ENCODE peak calls at places on chromosomes 1 and 21, in five cellular contexts. I, E, Y, M and X are unnamed samples.

GRCh38 chr1:31788138-31788824 is 24.1 kb upstream of the ADGRB2 start:
- DNase-seq in I (peak; percentile 93), E (peak; percentile 89), Y (peak; percentile 96), M (peak; percentile 96), X (peak; percentile 93)

GRCh38 chr1:209900734-209901133 is 37.3 kb upstream of the SYT14 start:
- DNase-seq in I (peak; percentile 38), E (peak; percentile 69), Y (no peak), M (no peak), X (peak; percentile 30)

GRCh38 chr1:82110366-82111254 is 309.9 kb downstream of the ADGRL2 start:
- DNase-seq in I (peak; percentile 10), E (peak; percentile 0), Y (no peak), M (no peak), X (peak; percentile 62)

GRCh38 chr1:183776731-183777130 is 28.2 kb upstream of the RGL1 start:
- DNase-seq in I (peak; percentile 74), E (peak; percentile 20), Y (no peak), M (no peak), X (no peak)

GRCh38 chr1:87902830-87903614 is 574.3 kb downstream of the LMO4 start:
- DNase-seq in I (peak; percentile 95), E (no peak), Y (no peak), M (no peak), X (no peak)

GRCh38 chr21:46518983-46519583 is 60.4 kb downstream of the DIP2A start:
- DNase-seq in I (peak; percentile 17), E (peak; percentile 36), Y (no peak), M (no peak), X (no peak)

GRCh38 chr21:37257967-37258877 is 8.9 kb downstream of the VPS26C start:
- DNase-seq in I (peak; percentile 78), E (peak; percentile 31), Y (peak; percentile 54), M (no peak), X (peak; percentile 70)

GRCh38 chr21:45573452-45574035 is 31.3 kb upstream of the SLC19A1 start:
- DNase-seq in I (no peak), E (no peak), Y (no peak), M (no peak), X (no peak)

GRCh38 chr21:31255846-31256395 is 88.1 kb downstream of the TIAM1 start:
- DNase-seq in I (no peak), E (no peak), Y (no peak), M (no peak), X (peak; percentile 67)

GRCh38 chr1:62210960-62211359 is 16.3 kb downstream of the L1TD1 start:
- DNase-seq in I (no peak), E (no peak), Y (no peak), M (no peak), X (peak; percentile 33)

GRCh38 chr1:174883361-174883760 is 116.4 kb upstream of the CACYBP start:
- DNase-seq in I (peak; percentile 22), E (peak; percentile 14), Y (no peak), M (no peak), X (peak; percentile 36)

GRCh38 chr1:5904551-5904950 is 87.7 kb downstream of the NPHP4 start:
- DNase-seq in I (no peak), E (no peak), Y (no peak), M (no peak), X (no peak)

GRCh38 chr1:156897078-156897825 is 3.7 kb downstream of the PEAR1 start:
- DNase-seq in I (peak; percentile 86), E (peak; percentile 75), Y (no peak), M (no peak), X (no peak)

GRCh38 chr1:24664507-24665033 is 21.5 kb downstream of the SRRM1 start:
- DNase-seq in I (no peak), E (no peak), Y (no peak), M (no peak), X (no peak)

GRCh38 chr1:98068016-98068415 is 147.2 kb upstream of the DPYD start:
- DNase-seq in I (no peak), E (no peak), Y (no peak), M (no peak), X (no peak)

GRCh38 chr1:50265790-50266314 is 157.1 kb downstream of the ELAVL4 start:
- DNase-seq in I (no peak), E (no peak), Y (no peak), M (peak; percentile 22), X (no peak)

GRCh38 chr1:110255388-110255787 is 45.3 kb downstream of the KCNC4 start:
- DNase-seq in I (no peak), E (no peak), Y (no peak), M (no peak), X (no peak)

GRCh38 chr1:60152886-60153285 is 79.3 kb upstream of the C1orf87 start:
- DNase-seq in I (no peak), E (no peak), Y (no peak), M (no peak), X (no peak)

GRCh38 chr1:30976143-30976542 is 67.6 kb upstream of the SDC3 start:
- DNase-seq in I (peak; percentile 29), E (no peak), Y (no peak), M (no peak), X (no peak)

GRCh38 chr21:39669976-39670671 is 57.4 kb downstream of the B3GALT5 start:
- DNase-seq in I (no peak), E (no peak), Y (no peak), M (no peak), X (no peak)

GRCh38 chr1:158022554-158023278 is 29.3 kb downstream of the KIRREL1 start:
- DNase-seq in I (no peak), E (no peak), Y (no peak), M (peak; percentile 54), X (no peak)

GRCh38 chr1:163596541-163597258 is 274.9 kb downstream of the NUF2 start:
- DNase-seq in I (no peak), E (no peak), Y (no peak), M (no peak), X (no peak)

GRCh38 chr1:97013904-97014303 is 292.3 kb downstream of the PTBP2 start:
- DNase-seq in I (peak; percentile 18), E (peak; percentile 52), Y (no peak), M (no peak), X (no peak)

GRCh38 chr1:95953005-95953404 is 719.0 kb downstream of the RWDD3 start:
- DNase-seq in I (peak; percentile 12), E (no peak), Y (peak; percentile 12), M (no peak), X (peak; percentile 3)

GRCh38 chr1:172727956-172728603 is 69.2 kb downstream of the FASLG start:
- DNase-seq in I (peak; percentile 22), E (peak; percentile 14), Y (no peak), M (no peak), X (peak; percentile 69)

GRCh38 chr21:32772281-32773047 is 909 bp upstream of the PAXBP1 start:
- DNase-seq in I (peak; percentile 67), E (no peak), Y (peak; percentile 34), M (peak; percentile 16), X (peak; percentile 28)

DNA sequence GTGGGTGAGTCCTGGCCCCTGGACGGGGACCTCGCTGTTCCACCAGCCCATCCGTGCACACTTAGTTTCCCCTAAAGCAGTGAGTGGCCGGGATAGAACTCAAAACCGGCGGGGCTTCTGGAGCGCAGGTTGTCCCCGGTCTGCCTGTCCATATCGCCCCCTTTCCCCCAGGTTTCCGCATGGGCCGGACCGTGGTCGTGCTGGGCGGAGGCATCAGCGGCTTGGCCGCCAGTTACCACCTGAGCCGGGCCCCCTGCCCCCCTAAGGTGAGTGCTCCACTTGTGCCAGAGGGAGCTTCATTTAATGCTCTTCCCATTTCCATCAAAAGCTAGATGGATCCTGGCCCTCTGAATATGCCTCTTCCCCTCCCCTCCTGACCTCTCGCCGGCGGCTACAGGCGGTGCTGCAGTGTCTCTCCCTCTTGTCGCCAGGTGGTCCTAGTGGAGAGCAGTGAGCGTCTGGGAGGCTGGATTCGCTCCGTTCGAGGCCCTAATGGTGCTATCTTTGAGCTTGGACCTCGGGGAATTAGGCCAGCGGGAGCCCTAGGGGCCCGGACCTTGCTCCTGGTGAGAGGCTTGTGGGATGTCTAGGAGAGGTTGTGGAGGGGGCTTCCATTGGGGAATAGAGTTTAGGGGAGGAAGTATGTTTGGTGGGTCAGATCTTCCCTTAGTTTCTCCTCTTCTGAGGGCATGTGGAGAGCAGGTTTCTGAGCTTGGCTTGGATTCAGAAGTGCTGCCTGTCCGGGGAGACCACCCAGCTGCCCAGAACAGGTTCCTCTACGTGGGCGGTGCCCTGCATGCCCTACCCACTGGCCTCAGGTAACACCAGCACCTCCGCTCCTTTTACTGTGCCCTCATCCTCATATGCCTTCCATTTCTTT is 683 bp downstream of the PPOX start:
- DNase-seq in I (peak; percentile 35), E (no peak), Y (no peak), M (no peak), X (peak; percentile 19)
- H3K27ac ChIP-seq in I (peak overlapping the region; percentile 56), E (peak overlapping the region; percentile 94), Y (peak overlapping the region; percentile 86), M (peak overlapping the region; percentile 62), X (peak overlapping the region; percentile 6)

DNA sequence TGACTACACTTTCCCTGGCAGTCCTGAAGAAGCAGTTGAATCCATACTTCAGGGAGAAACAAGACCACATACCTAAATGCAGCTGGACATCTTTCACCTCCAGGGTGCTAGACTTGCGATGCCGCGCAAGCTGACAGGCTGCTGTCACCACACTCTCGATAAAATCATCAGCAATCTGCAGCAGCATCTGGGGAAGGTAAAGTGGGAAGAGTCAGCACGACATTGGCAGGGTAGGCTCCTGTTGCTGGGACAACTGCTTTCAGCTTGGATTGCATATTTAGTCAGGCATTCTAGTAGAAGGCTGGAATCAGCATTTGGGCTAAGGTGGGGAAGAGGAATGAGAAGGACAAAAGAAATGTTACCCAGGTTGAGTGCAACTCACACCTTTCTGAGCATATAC is 21.1 kb downstream of the RAB42 start:
- DNase-seq in I (no peak), E (no peak), Y (no peak), M (no peak), X (no peak)
- H3K36me3 ChIP-seq in I (peaks cover 32% of the 10 kb centered on the region), E (peaks cover 24% of the 10 kb centered on the region), Y (peaks cover 18% of the 10 kb centered on the region), M (peaks cover 2% of the 10 kb centered on the region), X (peaks cover 35% of the 10 kb centered on the region)

GRCh38 chr1:94095112-94095637 is 25.8 kb downstream of the ABCA4 start:
- DNase-seq in I (peak; percentile 43), E (peak; percentile 99), Y (peak; percentile 42), M (peak; percentile 86), X (peak; percentile 85)
- H3K27ac ChIP-seq in I (peak overlapping the region; percentile 99), E (peak overlapping the region; percentile 98), Y (no peak overlapping the region), M (peak overlapping the region; percentile 71), X (peak overlapping the region; percentile 81)

GRCh38 chr1:16630661-16631247 is 17.4 kb upstream of the NBPF1 start:
- DNase-seq in I (no peak), E (no peak), Y (no peak), M (no peak), X (no peak)

GRCh38 chr1:16628361-16629111 is 15.2 kb upstream of the NBPF1 start:
- DNase-seq in I (no peak), E (no peak), Y (no peak), M (no peak), X (no peak)

GRCh38 chr1:16625497-16626408 is 12.4 kb upstream of the NBPF1 start:
- DNase-seq in I (no peak), E (no peak), Y (peak; percentile 33), M (no peak), X (no peak)

DNA sequence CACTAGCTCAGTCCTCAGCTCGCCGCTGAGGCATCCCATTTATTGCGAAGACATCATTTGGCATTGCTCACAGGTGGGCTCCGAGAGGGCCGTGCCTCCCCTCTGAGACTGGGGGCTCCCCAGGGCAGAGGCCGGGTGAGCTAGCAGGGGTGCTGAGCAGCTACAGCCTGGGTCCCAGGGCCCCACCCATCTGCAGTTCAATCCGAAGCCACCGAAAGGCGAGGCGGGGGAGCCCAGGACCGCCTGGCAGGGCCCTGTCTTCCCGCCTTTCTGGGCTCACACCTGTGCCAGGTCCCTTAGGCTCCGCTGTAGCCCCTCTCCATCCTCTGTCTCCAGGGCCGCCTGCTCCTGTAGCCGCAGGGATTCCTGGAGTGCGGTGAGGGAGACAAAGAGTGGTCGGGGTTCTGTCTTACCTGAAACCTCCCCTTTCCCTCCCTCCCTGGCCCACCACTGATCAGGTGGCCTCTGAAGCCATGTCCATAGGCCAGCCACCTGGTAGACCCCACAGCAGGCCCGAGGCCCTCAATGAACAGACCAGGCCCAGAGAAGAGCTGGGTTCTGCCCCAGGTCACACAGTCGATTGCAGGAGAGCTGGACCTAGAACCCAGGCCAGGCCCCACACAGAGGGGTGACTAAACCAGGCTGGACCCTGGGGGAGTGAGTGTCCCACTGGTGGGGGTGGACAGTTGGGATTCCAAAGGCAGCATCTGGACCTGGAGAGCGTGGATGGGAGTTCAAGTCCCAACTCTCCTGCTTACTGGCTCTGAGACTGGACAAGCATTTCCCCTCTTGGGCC is 18.1 kb upstream of the NBPF1 start:
- DNase-seq in I (no peak), E (no peak), Y (peak; percentile 28), M (no peak), X (no peak)
- H3K36me3 ChIP-seq in I (peaks cover 67% of the 10 kb centered on the region), E (peaks cover 46% of the 10 kb centered on the region), Y (peaks cover 26% of the 10 kb centered on the region), M (peaks cover 15% of the 10 kb centered on the region), X (peaks cover 25% of the 10 kb centered on the region)